ENCODE peak calls at places on chromosomes 11 and 22, in five cellular contexts. J, R, C, W and M are unnamed samples.

GRCh38 chr22:36351921-36352774 is 35.6 kb downstream of the MYH9 start:
- DNase-seq in W (peak; percentile 61), C (no peak), J (no peak), R (no peak), M (no peak)

GRCh38 chr11:43922295-43922648 is 20.2 kb upstream of the C11orf96 start:
- DNase-seq in C (no peak), R (no peak), J (no peak), W (no peak), M (no peak)

GRCh38 chr11:1946812-1947480 is at the start of gene MRPL23:
- DNase-seq in C (no peak), W (no peak), J (no peak), R (no peak), M (no peak)

GRCh38 chr11:125454047-125454446 is 42.0 kb downstream of the FEZ1 start:
- DNase-seq in R (no peak), C (no peak), J (no peak), W (no peak), M (peak; percentile 49)

GRCh38 chr11:31809857-31810778 is 1.0 kb downstream of the PAX6 start:
- DNase-seq in C (no peak), R (no peak), J (no peak), W (no peak), M (peak; percentile 70)

GRCh38 chr11:10778217-10778970 is 27.3 kb downstream of the CTR9 start:
- DNase-seq in W (no peak), J (no peak), R (peak; percentile 74), C (no peak), M (no peak)

GRCh38 chr11:113201055-113201818 is 113.1 kb upstream of the TTC12 start:
- DNase-seq in W (no peak), C (no peak), J (no peak), R (no peak), M (no peak)

GRCh38 chr11:120129570-120129969 is 8.3 kb downstream of the TRIM29 start:
- DNase-seq in J (no peak), W (no peak), C (no peak), R (peak; percentile 70), M (no peak)

GRCh38 chr11:44374001-44374400 is 64.1 kb upstream of the ALX4 start:
- DNase-seq in R (no peak), J (no peak), W (no peak), C (no peak), M (no peak)

GRCh38 chr11:118014022-118014421 is 27.8 kb downstream of the IL10RA start:
- DNase-seq in W (no peak), J (no peak), R (no peak), C (no peak), M (no peak)

GRCh38 chr11:66595245-66595904 is 2.4 kb downstream of the CCS start:
- DNase-seq in J (peak; percentile 34), R (no peak), W (peak; percentile 47), C (no peak), M (no peak)

GRCh38 chr22:44243761-44244160 is 63.0 kb downstream of the PARVG start:
- DNase-seq in R (no peak), C (no peak), J (no peak), W (peak; percentile 20), M (no peak)

GRCh38 chr11:65308281-65308891 is 6.3 kb upstream of the CDC42EP2 start:
- DNase-seq in W (peak; percentile 40), J (peak; percentile 61), R (no peak), C (no peak), M (no peak)

GRCh38 chr11:47353978-47354774 is 1.7 kb upstream of the MYBPC3 start:
- DNase-seq in C (no peak), R (no peak), J (no peak), W (no peak), M (no peak)

GRCh38 chr11:95338430-95338991 is 107.5 kb upstream of the SESN3 start:
- DNase-seq in J (peak; percentile 50), R (peak; percentile 74), W (no peak), C (no peak), M (no peak)

GRCh38 chr11:27700351-27701261 is at the start of gene BDNF:
- DNase-seq in W (no peak), C (no peak), J (no peak), R (no peak), M (no peak)

GRCh38 chr11:120877746-120878365 is 146.0 kb upstream of the TBCEL start:
- DNase-seq in R (no peak), W (no peak), J (no peak), C (no peak), M (no peak)

GRCh38 chr11:134542401-134543143 is 130.5 kb upstream of the B3GAT1 start:
- DNase-seq in R (no peak), C (no peak), W (no peak), J (peak; percentile 68), M (no peak)

GRCh38 chr11:132095230-132096165 is 725.1 kb downstream of the NTM start:
- DNase-seq in W (no peak), R (no peak), C (no peak), J (no peak), M (no peak)

GRCh38 chr11:118896472-118896913 is 12.8 kb downstream of the CXCR5 start:
- DNase-seq in W (no peak), R (no peak), J (no peak), C (no peak), M (no peak)

GRCh38 chr11:38791346-38791961 is 2193.4 kb upstream of the RAG2 start:
- DNase-seq in W (no peak), R (no peak), C (peak; percentile 5), J (peak; percentile 42), M (no peak)

GRCh38 chr11:32960553-32961164 is 55.0 kb upstream of the DEPDC7 start:
- DNase-seq in R (no peak), W (no peak), C (no peak), J (no peak), M (no peak)

GRCh38 chr11:29333993-29334780 is 682.6 kb downstream of the KCNA4 start:
- DNase-seq in W (no peak), J (no peak), R (no peak), C (no peak), M (no peak)

GRCh38 chr22:43396934-43397457 is 14.8 kb upstream of the MPPED1 start:
- DNase-seq in R (no peak), W (peak; percentile 66), C (no peak), J (no peak), M (no peak)

GRCh38 chr11:8008212-8008611 is 21.1 kb downstream of the EIF3F start:
- DNase-seq in R (no peak), W (no peak), C (no peak), J (no peak), M (peak; percentile 56)

GRCh38 chr11:77823775-77824174 is 2.8 kb downstream of the AAMDC start:
- DNase-seq in J (no peak), R (no peak), W (no peak), C (no peak), M (no peak)

GRCh38 chr11:128517457-128518230 is 69.7 kb downstream of the ETS1 start:
- DNase-seq in R (no peak), W (no peak), C (no peak), J (no peak), M (no peak)

GRCh38 chr11:106827687-106828086 is 190.6 kb downstream of the GUCY1A2 start:
- DNase-seq in C (no peak), W (no peak), J (no peak), R (no peak), M (no peak)

GRCh38 chr11:27141576-27141975 is 101.0 kb downstream of the BBOX1 start:
- DNase-seq in R (no peak), C (no peak), W (no peak), J (no peak), M (no peak)

GRCh38 chr11:95248666-95249467 is 17.9 kb upstream of the SESN3 start:
- DNase-seq in W (no peak), R (no peak), J (no peak), C (no peak), M (no peak)

GRCh38 chr11:111001986-111002616 is 243.4 kb upstream of the POU2AF2 start:
- DNase-seq in J (no peak), W (no peak), C (no peak), R (no peak), M (no peak)

GRCh38 chr11:2996976-2997375 is 4.8 kb upstream of the NAP1L4 start:
- DNase-seq in J (no peak), R (peak; percentile 30), C (no peak), W (peak; percentile 50), M (no peak)

GRCh38 chr11:122695076-122695620 is 39.6 kb downstream of the UBASH3B start:
- DNase-seq in C (no peak), R (no peak), W (no peak), J (no peak), M (no peak)

GRCh38 chr11:122698390-122698789 is 42.9 kb downstream of the UBASH3B start:
- DNase-seq in C (no peak), J (no peak), W (no peak), R (no peak), M (no peak)

GRCh38 chr11:122696662-122697061 is 41.1 kb downstream of the UBASH3B start:
- DNase-seq in R (no peak), C (no peak), W (no peak), J (no peak), M (no peak)

GRCh38 chr11:122700676-122701075 is 45.2 kb downstream of the UBASH3B start:
- DNase-seq in J (no peak), W (no peak), C (no peak), R (no peak), M (no peak)

GRCh38 chr11:122697636-122698167 is 42.2 kb downstream of the UBASH3B start:
- DNase-seq in C (no peak), R (no peak), W (no peak), J (no peak), M (no peak)
- H3K4me1 ChIP-seq in C (no peaks in the 10 kb centered on the region), R (no peaks in the 10 kb centered on the region), W (peaks cover under 1% of the 10 kb centered on the region), J (no peaks in the 10 kb centered on the region), M (no peaks in the 10 kb centered on the region)

GRCh38 chr11:36151933-36152580 is 137.2 kb downstream of the COMMD9 start:
- DNase-seq in J (no peak), C (no peak), W (no peak), R (no peak), M (no peak)
- H3K4me3 ChIP-seq in J (no peak overlapping the region), C (no peak overlapping the region), W (no peak overlapping the region), R (no peak overlapping the region), M (no peak overlapping the region)

GRCh38 chr22:39250131-39250530 is 5.3 kb upstream of the PDGFB start:
- DNase-seq in J (no peak), W (no peak), C (no peak), R (no peak), M (no peak)
- H3K4me1 ChIP-seq in J (no peaks in the 10 kb centered on the region), W (peaks cover 43% of the 10 kb centered on the region), C (peaks cover 18% of the 10 kb centered on the region), R (peaks cover 40% of the 10 kb centered on the region), M (peaks cover 38% of the 10 kb centered on the region)

GRCh38 chr11:101296896-101297295 is 167.3 kb upstream of the PGR start:
- DNase-seq in C (no peak), J (no peak), W (no peak), R (no peak), M (no peak)

GRCh38 chr11:101288392-101288791 is 158.8 kb upstream of the PGR start:
- DNase-seq in J (no peak), W (no peak), C (no peak), R (no peak), M (no peak)

GRCh38 chr11:101292661-101293240 is 163.1 kb upstream of the PGR start:
- DNase-seq in R (no peak), C (no peak), W (no peak), J (no peak), M (no peak)
- H3K4me3 ChIP-seq in R (no peak overlapping the region), C (no peak overlapping the region), W (no peak overlapping the region), J (no peak overlapping the region), M (no peak overlapping the region)